ENCODE peak calls at places on chromosomes 12 and 14, in four cellular contexts. U, F, P and A are unnamed samples.

GRCh38 chr12:52147367-52147972 is 44.3 kb downstream of the KRT80 start:
- DNase-seq in U (peak; percentile 99), P (peak; percentile 93), F (no peak), A (peak; percentile 99)

GRCh38 chr12:31001581-31002360 is 71.9 kb upstream of the DDX11 start:
- DNase-seq in U (no peak), P (no peak), F (no peak), A (no peak)

GRCh38 chr12:110916295-110916875 is 4.0 kb downstream of the MYL2 start:
- DNase-seq in P (no peak), F (no peak), U (no peak), A (peak; percentile 83)

GRCh38 chr12:19435831-19436497 is 3.3 kb upstream of the AEBP2 start:
- DNase-seq in F (no peak), U (no peak), P (no peak), A (peak; percentile 82)

GRCh38 chr12:7078163-7078562 is 14.1 kb downstream of the C1R start:
- DNase-seq in F (no peak), P (no peak), U (no peak), A (no peak)

GRCh38 chr12:47885012-47885501 is 19.7 kb downstream of the VDR start:
- DNase-seq in P (no peak), F (peak; percentile 41), U (no peak), A (no peak)

GRCh38 chr14:51862171-51862838 is 1.9 kb downstream of the GNG2 start:
- DNase-seq in U (no peak), F (no peak), P (no peak), A (no peak)

GRCh38 chr14:105330491-105330895 is 15.9 kb downstream of the PACS2 start:
- DNase-seq in F (no peak), P (no peak), U (peak; percentile 25), A (no peak)

GRCh38 chr12:92393504-92393903 is 247.9 kb upstream of the BTG1 start:
- DNase-seq in P (no peak), F (no peak), U (no peak), A (no peak)

GRCh38 chr14:85516239-85517112 is 13.5 kb upstream of the FLRT2 start:
- DNase-seq in F (no peak), P (no peak), U (peak; percentile 87), A (no peak)

GRCh38 chr14:88829685-88830302 is 5.3 kb downstream of the TTC8 start:
- DNase-seq in P (no peak), U (no peak), F (no peak), A (no peak)

GRCh38 chr14:54699087-54699530 is 132.2 kb downstream of the SAMD4A start:
- DNase-seq in F (no peak), U (no peak), P (no peak), A (peak; percentile 20)

GRCh38 chr14:78595797-78596196 is 425.6 kb downstream of the NRXN3 start:
- DNase-seq in P (no peak), U (peak; percentile 6), F (no peak), A (no peak)

GRCh38 chr12:125300249-125300648 is 235.0 kb downstream of the AACS start:
- DNase-seq in U (no peak), F (no peak), P (no peak), A (no peak)

GRCh38 chr14:61233436-61233956 is 47.6 kb downstream of the TMEM30B start:
- DNase-seq in U (no peak), P (no peak), F (no peak), A (no peak)

GRCh38 chr12:96501139-96501741 is 11.9 kb downstream of the CFAP54 start:
- DNase-seq in P (no peak), U (peak; percentile 30), F (peak; percentile 34), A (no peak)

GRCh38 chr14:96177766-96178377 is 26.8 kb upstream of the BDKRB2 start:
- DNase-seq in U (no peak), P (peak; percentile 51), F (no peak), A (no peak)

GRCh38 chr12:15829949-15830348 is 40.8 kb upstream of the EPS8 start:
- DNase-seq in F (no peak), P (no peak), U (peak; percentile 23), A (peak; percentile 52)

GRCh38 chr14:64688028-64688427 is 16.2 kb upstream of the PLEKHG3 start:
- DNase-seq in U (no peak), F (no peak), P (no peak), A (no peak)

GRCh38 chr12:28591831-28592230 is 401.6 kb downstream of the CCDC91 start:
- DNase-seq in P (no peak), U (no peak), F (no peak), A (no peak)

GRCh38 chr12:51361419-51362016 is 15.0 kb upstream of the CELA1 start:
- DNase-seq in U (no peak), F (no peak), P (no peak), A (no peak)

GRCh38 chr12:129001-129400 is 62.4 kb downstream of the IQSEC3 start:
- DNase-seq in F (no peak), U (no peak), P (no peak), A (no peak)

GRCh38 chr12:116184766-116185165 is 92.7 kb downstream of the MED13L start:
- DNase-seq in F (no peak), U (no peak), P (no peak), A (no peak)

GRCh38 chr14:54804720-54805060 is 97.9 kb downstream of the GCH1 start:
- DNase-seq in P (no peak), F (no peak), U (no peak), A (no peak)

GRCh38 chr14:56145965-56146364 is 27.8 kb downstream of the PELI2 start:
- DNase-seq in F (no peak), P (no peak), U (peak; percentile 33), A (no peak)

GRCh38 chr12:9043766-9044165 is 54.4 kb downstream of the KLRG1 start:
- DNase-seq in U (no peak), P (no peak), F (no peak), A (no peak)

GRCh38 chr14:73422515-73422914 is 35.8 kb downstream of the NUMB start:
- DNase-seq in U (no peak), F (no peak), P (no peak), A (no peak)

GRCh38 chr12:8057839-8058238 is 8.3 kb downstream of the C3AR1 start:
- DNase-seq in U (peak; percentile 33), P (no peak), F (no peak), A (peak; percentile 57)

GRCh38 chr14:94174622-94175402 is 690 bp downstream of the PPP4R4 start:
- DNase-seq in P (no peak), F (no peak), U (no peak), A (no peak)

GRCh38 chr12:49673446-49674317 is 33.5 kb downstream of the FMNL3 start:
- DNase-seq in P (peak; percentile 80), U (peak; percentile 90), F (peak; percentile 10), A (peak; percentile 60)

GRCh38 chr12:52252728-52253328 is 19.8 kb downstream of the KRT7 start:
- DNase-seq in P (no peak), F (no peak), U (no peak), A (no peak)

GRCh38 chr12:22406622-22407021 is 72.1 kb upstream of the ST8SIA1 start:
- DNase-seq in F (no peak), P (no peak), U (no peak), A (no peak)

GRCh38 chr12:11969437-11970154 is 101.1 kb upstream of the BCL2L14 start:
- DNase-seq in P (no peak), F (no peak), U (no peak), A (no peak)

GRCh38 chr14:105881021-105881930 is 354.9 kb downstream of the TMEM121 start:
- DNase-seq in P (no peak), F (no peak), U (no peak), A (no peak)

GRCh38 chr14:87745507-87746118 is 247.4 kb downstream of the GALC start:
- DNase-seq in P (no peak), U (no peak), F (no peak), A (no peak)

GRCh38 chr12:78229491-78230209 is 399.0 kb downstream of the NAV3 start:
- DNase-seq in P (no peak), U (peak; percentile 55), F (no peak), A (peak; percentile 60)

GRCh38 chr14:64612021-64612380 is 62.2 kb downstream of the PPP1R36 start:
- DNase-seq in F (no peak), P (no peak), U (peak; percentile 78), A (peak; percentile 57)

GRCh38 chr14:48963231-48963630 is 622.9 kb downstream of the RPS29 start:
- DNase-seq in F (no peak), P (no peak), U (no peak), A (no peak)

GRCh38 chr12:104219361-104219892 is 3.8 kb downstream of the TXNRD1 start:
- DNase-seq in U (peak; percentile 99), F (no peak), P (peak; percentile 48), A (peak; percentile 91)